ENCODE peak calls at places on chromosomes 6 and 20, in eight cellular contexts. U is skeletal muscle cell; I is central memory CD4-positive, alpha-beta T cell; G is memory B cell; S is KG1; C is stimulated activated naive CD8-positive, alpha-beta T cell treated with anti-CD3 and anti-CD28 coated beads, Interleukin-15, Interleukin-2, amounts not matched to agents 100 U/mL and 50 U/mL, for 24 hours; W is activated CD8-positive, alpha-beta memory T cell treated with anti-CD3 and anti-CD28 coated beads for 1 hour; L is colonic mucosa. O is an unnamed sample.

GRCh38 chr6:33962186-33962585 is 158.4 kb upstream of the MLN start:
- DNase-seq in W (no peak), S (no peak), G (no peak), C (no peak), U (no peak), I (no peak), L (no peak), O (no peak)

GRCh38 chr6:161233986-161234620 is 39.8 kb downstream of the AGPAT4 start:
- DNase-seq in U (peak), I (no peak), L (peak), C (no peak), S (no peak), G (no peak), W (no peak), O (no peak)

GRCh38 chr20:8082999-8083398 is 49.1 kb upstream of the PLCB1 start:
- DNase-seq in S (no peak), I (no peak), C (no peak), L (no peak), U (peak), G (no peak), W (no peak), O (no peak)

GRCh38 chr6:35170166-35170565 is 29.0 kb upstream of the TCP11 start:
- DNase-seq in W (no peak), L (no peak), G (no peak), C (no peak), I (no peak), U (peak), S (no peak), O (no peak)

GRCh38 chr6:147742445-147742844 is 234.0 kb downstream of the SAMD5 start:
- DNase-seq in I (no peak), W (no peak), L (no peak), G (no peak), S (no peak), C (no peak), U (no peak), O (no peak)

GRCh38 chr20:4043801-4044200 is 28.4 kb upstream of the RNF24 start:
- DNase-seq in S (no peak), L (no peak), G (no peak), U (no peak), I (no peak), C (no peak), W (no peak), O (no peak)

GRCh38 chr20:24949756-24950127 is 673 bp downstream of the CST7 start:
- DNase-seq in L (peak), I (no peak), U (no peak), S (peak), C (peak), G (no peak), W (no peak), O (no peak)

GRCh38 chr20:17226410-17227198 is at the start of gene PCSK2:
- DNase-seq in C (no peak), L (no peak), G (no peak), U (peak), W (no peak), S (no peak), I (no peak), O (peak)

GRCh38 chr20:48383252-48383651 is 444.5 kb downstream of the PREX1 start:
- DNase-seq in W (no peak), U (no peak), C (no peak), I (no peak), G (no peak), L (no peak), S (no peak), O (no peak)

GRCh38 chr6:146850238-146850896 is 251.6 kb downstream of the ADGB start:
- DNase-seq in U (peak), C (peak), W (no peak), G (no peak), S (no peak), L (no peak), I (no peak), O (no peak)

GRCh38 chr6:16338577-16339262 is 100.3 kb downstream of the GMPR start:
- DNase-seq in W (no peak), S (no peak), C (no peak), G (no peak), U (peak), L (peak), I (no peak), O (peak)

GRCh38 chr6:37177083-37177949 is 7.4 kb downstream of the PIM1 start:
- DNase-seq in C (no peak), U (no peak), L (no peak), I (no peak), G (no peak), S (peak), W (no peak), O (no peak)

GRCh38 chr6:166619912-166620311 is 7.1 kb downstream of the RPS6KA2 start:
- DNase-seq in C (no peak), L (no peak), U (peak), I (no peak), G (no peak), W (no peak), S (no peak), O (no peak)

GRCh38 chr20:31926493-31926892 is 25.4 kb downstream of the PDRG1 start:
- DNase-seq in U (no peak), I (no peak), G (no peak), C (no peak), W (no peak), S (no peak), L (no peak), O (no peak)

GRCh38 chr6:158058156-158058723 is 76.6 kb downstream of the SYNJ2 start:
- DNase-seq in S (no peak), L (no peak), G (no peak), U (no peak), C (no peak), I (no peak), W (no peak), O (no peak)

GRCh38 chr6:133062077-133062476 is 179.1 kb upstream of the EYA4 start:
- DNase-seq in G (no peak), C (no peak), L (no peak), U (peak), I (no peak), S (no peak), W (no peak), O (no peak)

GRCh38 chr6:134295953-134296553 is 21.9 kb downstream of the SGK1 start:
- DNase-seq in S (no peak), W (no peak), C (no peak), G (no peak), L (peak), I (no peak), U (peak), O (no peak)

GRCh38 chr6:424741-425417 is 33.3 kb downstream of the IRF4 start:
- DNase-seq in G (no peak), U (no peak), S (no peak), C (no peak), L (no peak), I (no peak), W (no peak), O (no peak)

GRCh38 chr20:48190757-48191156 is 405.5 kb upstream of the SULF2 start:
- DNase-seq in S (no peak), W (no peak), C (no peak), I (no peak), U (no peak), L (no peak), G (no peak), O (no peak)

GRCh38 chr6:110822248-110822647 is 7.0 kb upstream of the CDK19 start:
- DNase-seq in W (no peak), G (no peak), S (no peak), U (no peak), L (no peak), C (no peak), I (no peak), O (no peak)

GRCh38 chr6:34834789-34835518 is 43.1 kb downstream of the BLTP3A start:
- DNase-seq in C (no peak), S (no peak), W (no peak), L (no peak), G (no peak), U (peak), I (no peak), O (no peak)

GRCh38 chr20:13180986-13181889 is 39.8 kb upstream of the ISM1 start:
- DNase-seq in S (no peak), I (no peak), U (no peak), C (no peak), G (no peak), L (no peak), W (no peak), O (no peak)

GRCh38 chr20:2771631-2772080 is 28.8 kb downstream of the CPXM1 start:
- DNase-seq in L (no peak), U (no peak), G (no peak), W (no peak), S (no peak), C (no peak), I (no peak), O (no peak)

GRCh38 chr6:90939906-90940305 is 353.0 kb upstream of the MAP3K7 start:
- DNase-seq in S (no peak), I (no peak), G (no peak), U (no peak), L (no peak), W (no peak), C (no peak), O (no peak)

GRCh38 chr20:9038791-9039190 is 30.1 kb upstream of the PLCB4 start:
- DNase-seq in W (no peak), C (no peak), U (peak), G (no peak), I (no peak), L (no peak), S (no peak), O (no peak)

GRCh38 chr20:37413023-37413334 is 67.0 kb downstream of the SRC start:
- DNase-seq in S (no peak), G (no peak), L (no peak), C (no peak), U (no peak), W (no peak), I (no peak), O (no peak)

GRCh38 chr6:13848553-13849150 is 34.3 kb upstream of the MCUR1 start:
- DNase-seq in G (no peak), U (no peak), L (no peak), W (no peak), C (no peak), S (no peak), I (no peak), O (no peak)